ENCODE peak calls at places on chromosomes 4 and X, in five cellular contexts. One of them, this sample, is unnamed.

GRCh38 chrX:71992711-71993110 is 82.1 kb downstream of the NHSL2 start:
- DNase-seq in GM20000: no peak
- DNase-seq in NCI-H82: no peak
- DNase-seq in endothelial cell: no peak
- DNase-seq in CD4-positive, alpha-beta memory T cell: peak
- DNase-seq in this sample: no peak

GRCh38 chrX:39309018-39309620 is 507.9 kb downstream of the MID1IP1 start:
- DNase-seq in GM20000: peak
- DNase-seq in NCI-H82: no peak
- DNase-seq in endothelial cell: no peak
- DNase-seq in CD4-positive, alpha-beta memory T cell: peak
- DNase-seq in this sample: no peak

GRCh38 chr4:103074598-103075434 is 1.7 kb downstream of the SLC9B2 start:
- DNase-seq in CD4-positive, alpha-beta memory T cell: no peak
- DNase-seq in GM20000: peak
- DNase-seq in endothelial cell: no peak
- DNase-seq in NCI-H82: peak
- DNase-seq in this sample: no peak

GRCh38 chr4:177235026-177235425 is 74.6 kb upstream of the NEIL3 start:
- DNase-seq in GM20000: no peak
- DNase-seq in endothelial cell: no peak
- DNase-seq in CD4-positive, alpha-beta memory T cell: no peak
- DNase-seq in NCI-H82: no peak
- DNase-seq in this sample: no peak

GRCh38 chr4:126106658-126107057 is 791.9 kb downstream of the FAT4 start:
- DNase-seq in endothelial cell: no peak
- DNase-seq in NCI-H82: peak
- DNase-seq in CD4-positive, alpha-beta memory T cell: no peak
- DNase-seq in GM20000: no peak
- DNase-seq in this sample: peak

GRCh38 chrX:150512426-150512825 is 56.0 kb upstream of the MTM1 start:
- DNase-seq in CD4-positive, alpha-beta memory T cell: no peak
- DNase-seq in NCI-H82: peak
- DNase-seq in GM20000: no peak
- DNase-seq in endothelial cell: no peak
- DNase-seq in this sample: no peak

GRCh38 chrX:108224727-108225455 is 133.3 kb downstream of the ATG4A start:
- DNase-seq in GM20000: peak
- DNase-seq in NCI-H82: peak
- DNase-seq in CD4-positive, alpha-beta memory T cell: peak
- DNase-seq in endothelial cell: peak
- DNase-seq in this sample: peak

GRCh38 chrX:77527233-77528001 is 80.2 kb downstream of the FGF16 start:
- DNase-seq in NCI-H82: no peak
- DNase-seq in CD4-positive, alpha-beta memory T cell: no peak
- DNase-seq in endothelial cell: no peak
- DNase-seq in GM20000: no peak
- DNase-seq in this sample: no peak

GRCh38 chr4:139085141-139085540 is 69.6 kb downstream of the NOCT start:
- DNase-seq in endothelial cell: no peak
- DNase-seq in CD4-positive, alpha-beta memory T cell: peak
- DNase-seq in GM20000: peak
- DNase-seq in NCI-H82: no peak
- DNase-seq in this sample: peak